ENCODE peak calls at places on chromosome 14, in five cellular contexts. O is vagina, N is activated T-cell treated with anti-CD3 and anti-CD28 coated beads for 24 hours, L is DMS79 treated with DMSO at 0.1 percent for 48 hours, I is ELR. U is an unnamed sample.

GRCh38 chr14:71175491-71175890 is 268.2 kb downstream of the PCNX1 start:
- DNase-seq in L (no peak), O (no peak), N (no peak), I (no peak), U (no peak)

GRCh38 chr14:22375321-22375930 is 213.6 kb downstream of the DAD1 start:
- DNase-seq in N (no peak), O (no peak), L (peak), I (peak), U (no peak)

GRCh38 chr14:74048291-74048690 is 29.1 kb downstream of the BBOF1 start:
- DNase-seq in N (no peak), O (no peak), L (no peak), I (peak), U (no peak)

GRCh38 chr14:69484444-69485113 is at the start of gene PLEKHD1:
- DNase-seq in L (peak), N (no peak), O (no peak), I (no peak), U (no peak)

GRCh38 chr14:94394594-94395305 is 6.3 kb upstream of the SERPINA1 start:
- DNase-seq in I (peak), O (no peak), N (no peak), L (no peak), U (no peak)

GRCh38 chr14:53953828-53954550 is 2.6 kb downstream of the BMP4 start:
- DNase-seq in I (peak), O (no peak), L (peak), N (no peak), U (no peak)

GRCh38 chr14:34059925-34060746 is 109.3 kb upstream of the EGLN3 start:
- DNase-seq in I (peak), N (peak), O (no peak), L (peak), U (peak)

GRCh38 chr14:61797304-61797703 is 35.1 kb downstream of the SNAPC1 start:
- DNase-seq in I (no peak), L (no peak), O (no peak), N (no peak), U (no peak)

GRCh38 chr14:61455351-61455750 is 134.0 kb downstream of the PRKCH start:
- DNase-seq in I (no peak), N (no peak), L (no peak), O (no peak), U (no peak)

GRCh38 chr14:105700622-105701288 is 174.4 kb downstream of the TMEM121 start:
- DNase-seq in O (no peak), I (no peak), L (peak), N (no peak), U (no peak)

GRCh38 chr14:73770977-73771847 is 57.0 kb upstream of the PNMA1 start:
- DNase-seq in N (no peak), O (no peak), I (no peak), L (peak), U (no peak)

GRCh38 chr14:103177376-103177775 is 54.1 kb downstream of the TNFAIP2 start:
- DNase-seq in L (no peak), N (no peak), O (no peak), I (no peak), U (no peak)

GRCh38 chr14:65286443-65286842 is 126.1 kb upstream of the FUT8 start:
- DNase-seq in O (no peak), N (no peak), I (peak), L (no peak), U (no peak)

GRCh38 chr14:39211109-39211741 is 22.5 kb upstream of the MIA2 start:
- DNase-seq in I (no peak), N (no peak), L (no peak), O (no peak), U (no peak)

GRCh38 chr14:69632752-69633151 is 21.4 kb downstream of the SUSD6 start:
- DNase-seq in L (no peak), I (no peak), N (no peak), O (no peak), U (no peak)

GRCh38 chr14:64855732-64856527 is 23.8 kb downstream of the SPTB start:
- DNase-seq in N (no peak), I (no peak), L (peak), O (no peak), U (no peak)

GRCh38 chr14:100230361-100230760 is 8.6 kb upstream of the YY1 start:
- DNase-seq in L (no peak), I (no peak), N (no peak), O (no peak), U (no peak)

GRCh38 chr14:84129028-84129427 is 1400.9 kb upstream of the FLRT2 start:
- DNase-seq in N (no peak), L (no peak), I (no peak), O (no peak), U (no peak)

GRCh38 chr14:96410119-96410518 is 18.2 kb downstream of the AK7 start:
- DNase-seq in O (no peak), L (no peak), I (no peak), N (no peak), U (no peak)

GRCh38 chr14:72855913-72856312 is 38.0 kb downstream of the DPF3 start:
- DNase-seq in L (no peak), I (peak), O (no peak), N (no peak), U (no peak)

GRCh38 chr14:21070610-21071224 is 613 bp downstream of the ARHGEF40 start:
- DNase-seq in N (no peak), I (peak), L (peak), O (no peak), U (no peak)

GRCh38 chr14:85607571-85608219 is 77.8 kb downstream of the FLRT2 start:
- DNase-seq in O (no peak), I (peak), N (no peak), L (no peak), U (no peak)

GRCh38 chr14:38042356-38042755 is 165.3 kb upstream of the SSTR1 start:
- DNase-seq in I (peak), N (no peak), O (no peak), L (no peak), U (no peak)